ENCODE peak calls at places on chromosomes 6 and 20, in six cellular contexts. I is cardiac muscle cell; K is fibroblast of lung; E is stomach; F is CD8-positive, alpha-beta T cell; P is right lobe of liver. V is an unnamed sample.

GRCh38 chr6:157108923-157109322 is 214.4 kb downstream of the TMEM242 start:
- DNase-seq in F (no peak), E (no peak), I (no peak), K (no peak), P (no peak), V (no peak)

GRCh38 chr20:60138263-60139127 is 180.3 kb downstream of the CDH26 start:
- DNase-seq in K (peak; percentile 18), P (peak; percentile 76), F (peak; percentile 60), E (peak; percentile 55), I (no peak), V (peak; percentile 30)

GRCh38 chr6:14026831-14027539 is 90.6 kb upstream of the CD83 start:
- DNase-seq in P (no peak), F (no peak), I (no peak), K (peak; percentile 42), E (no peak), V (no peak)

GRCh38 chr6:151614630-151615029 is 120.8 kb downstream of the CCDC170 start:
- DNase-seq in F (no peak), I (no peak), P (no peak), E (no peak), K (no peak), V (no peak)

GRCh38 chr20:407953-408842 is at the start of gene RBCK1:
- DNase-seq in I (peak; percentile 77), E (peak; percentile 88), P (peak; percentile 90), K (peak; percentile 82), F (peak; percentile 93), V (peak; percentile 94)

GRCh38 chr6:11772109-11772830 is 6.3 kb downstream of the ADTRP start:
- DNase-seq in E (no peak), I (no peak), K (peak; percentile 88), P (no peak), F (no peak), V (no peak)

GRCh38 chr20:46920114-46920513 is 25.5 kb downstream of the EYA2 start:
- DNase-seq in K (no peak), E (no peak), F (no peak), I (no peak), P (no peak), V (no peak)

GRCh38 chr6:99458319-99458718 is 33.2 kb upstream of the PNISR start:
- DNase-seq in I (peak; percentile 4), P (no peak), K (peak; percentile 34), F (no peak), E (no peak), V (no peak)

GRCh38 chr6:127118505-127119360 is at the start of gene RSPO3:
- DNase-seq in P (peak; percentile 49), I (peak; percentile 74), F (no peak), K (peak; percentile 43), E (peak; percentile 25), V (no peak)

GRCh38 chr6:27168586-27169443 is 78.7 kb upstream of the PRSS16 start:
- DNase-seq in K (peak; percentile 79), E (no peak), P (no peak), I (no peak), F (no peak), V (no peak)

GRCh38 chr6:109793793-109794192 is 102.7 kb downstream of the FIG4 start:
- DNase-seq in P (no peak), E (no peak), K (peak; percentile 99), I (peak; percentile 10), F (no peak), V (no peak)

GRCh38 chr20:19895761-19896160 is 121.4 kb upstream of the NAA20 start:
- DNase-seq in K (no peak), P (no peak), I (no peak), F (no peak), E (no peak), V (no peak)

GRCh38 chr6:27312146-27312949 is at the start of gene POM121L2:
- DNase-seq in F (peak; percentile 76), K (peak; percentile 36), E (peak; percentile 80), P (peak; percentile 66), I (peak; percentile 76), V (peak; percentile 61)

GRCh38 chr6:169213814-169214520 is 39.7 kb downstream of the THBS2 start:
- DNase-seq in E (no peak), I (no peak), P (no peak), K (no peak), F (no peak), V (no peak)

GRCh38 chr20:14544688-14545087 is 207.3 kb upstream of the FLRT3 start:
- DNase-seq in I (peak; percentile 39), F (no peak), K (no peak), E (no peak), P (no peak), V (no peak)

GRCh38 chr6:17393335-17394191 is at the start of gene CAP2:
- DNase-seq in F (no peak), K (peak; percentile 40), E (peak; percentile 28), I (peak; percentile 89), P (peak; percentile 76), V (no peak)

GRCh38 chr20:1446536-1446935 is 20.1 kb downstream of the NSFL1C start:
- DNase-seq in K (no peak), E (no peak), F (peak; percentile 1), I (no peak), P (no peak), V (no peak)

GRCh38 chr20:2815242-2815900 is 584 bp downstream of the C20orf141 start:
- DNase-seq in P (no peak), K (no peak), F (peak; percentile 27), I (no peak), E (no peak), V (no peak)

GRCh38 chr20:58308680-58309527 is 611 bp upstream of the RAB22A start:
- DNase-seq in I (peak; percentile 68), K (peak; percentile 57), E (no peak), F (peak; percentile 78), P (peak; percentile 86), V (peak; percentile 72)

GRCh38 chr6:16400248-16400760 is 161.9 kb downstream of the GMPR start:
- DNase-seq in P (no peak), I (no peak), F (no peak), K (no peak), E (no peak), V (no peak)

GRCh38 chr6:170404036-170404435 is 97.5 kb downstream of the FAM120B start:
- DNase-seq in P (no peak), K (no peak), F (no peak), I (no peak), E (no peak), V (no peak)

GRCh38 chr6:107246249-107246971 is 131.1 kb upstream of the BEND3 start:
- DNase-seq in E (no peak), P (no peak), F (no peak), K (no peak), I (no peak), V (no peak)
- H3K4me3 ChIP-seq in E (no peak overlapping the region), P (no peak overlapping the region), F (no peak overlapping the region), K (no peak overlapping the region), I (no peak overlapping the region), V (no peak overlapping the region)

GRCh38 chr6:22788038-22788437 is 218.7 kb downstream of the HDGFL1 start:
- DNase-seq in F (no peak), I (no peak), K (no peak), P (no peak), E (no peak), V (no peak)

GRCh38 chr6:22783921-22784320 is 214.6 kb downstream of the HDGFL1 start:
- DNase-seq in I (no peak), P (no peak), K (peak; percentile 25), E (no peak), F (no peak), V (no peak)

GRCh38 chr6:22789315-22789714 is 219.9 kb downstream of the HDGFL1 start:
- DNase-seq in I (no peak), F (no peak), K (no peak), E (no peak), P (no peak), V (no peak)

GRCh38 chr6:22784611-22785010 is 215.2 kb downstream of the HDGFL1 start:
- DNase-seq in E (no peak), I (peak; percentile 31), F (no peak), K (peak; percentile 40), P (no peak), V (no peak)

GRCh38 chr6:22785036-22785435 is 215.7 kb downstream of the HDGFL1 start:
- DNase-seq in K (peak; percentile 28), E (no peak), P (no peak), I (peak; percentile 0), F (no peak), V (no peak)
- H3K9me3 ChIP-seq in K (no peaks in the 10 kb centered on the region), E (no peaks in the 10 kb centered on the region), P (no peaks in the 10 kb centered on the region), I (no peaks in the 10 kb centered on the region), F (no peaks in the 10 kb centered on the region), V (no peaks in the 10 kb centered on the region)

DNA sequence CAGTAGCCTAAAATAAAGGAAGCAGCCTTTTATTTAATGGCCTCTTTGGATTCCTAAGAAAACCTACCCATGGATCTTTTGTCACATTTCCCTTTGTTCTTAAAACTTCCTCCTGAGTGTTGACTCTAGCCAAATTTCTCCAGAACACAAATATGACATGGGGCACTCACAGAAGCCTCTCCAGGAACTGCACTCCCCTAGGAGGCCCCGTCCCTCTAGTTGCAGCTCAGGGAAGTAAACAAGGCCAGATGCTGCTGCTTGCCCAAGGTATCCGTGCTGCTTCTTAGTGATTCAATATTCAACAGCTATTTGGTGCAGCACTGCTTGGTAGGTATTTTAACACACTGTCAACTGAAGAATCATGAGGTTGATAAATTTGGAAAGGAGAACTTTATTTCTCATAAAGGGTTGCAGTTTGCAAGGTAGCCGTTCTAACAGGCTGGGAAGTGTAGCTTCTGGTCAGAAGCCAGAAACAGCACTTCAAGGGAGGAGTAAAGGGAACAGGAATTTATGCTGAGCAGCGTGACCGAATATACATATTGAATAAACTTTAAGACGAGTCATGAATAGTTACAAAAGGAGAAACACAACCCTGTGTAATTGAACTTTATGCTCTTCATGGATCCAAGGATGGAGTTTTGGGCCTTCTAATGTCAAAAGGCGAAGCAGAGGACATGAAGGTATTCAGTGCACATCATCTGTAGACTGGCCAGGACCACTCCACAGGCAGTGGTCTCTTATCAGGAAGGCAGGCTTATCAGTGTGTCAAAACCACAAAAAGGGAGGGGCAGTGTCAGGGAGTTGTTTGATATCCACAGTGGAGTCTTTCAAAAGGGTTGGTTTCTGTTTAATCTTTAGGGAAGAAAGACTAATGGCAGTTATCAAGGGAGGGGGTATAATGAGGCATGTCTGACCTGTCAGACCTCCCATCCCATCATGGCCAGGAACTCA is 63.3 kb downstream of the CD24 start:
- DNase-seq in E (peak; percentile 29), P (no peak), I (no peak), K (no peak), F (no peak), V (no peak)
- H3K27ac ChIP-seq in E (no peak overlapping the region), P (no peak overlapping the region), I (no peak overlapping the region), K (no peak overlapping the region), F (no peak overlapping the region), V (no peak overlapping the region)

DNA sequence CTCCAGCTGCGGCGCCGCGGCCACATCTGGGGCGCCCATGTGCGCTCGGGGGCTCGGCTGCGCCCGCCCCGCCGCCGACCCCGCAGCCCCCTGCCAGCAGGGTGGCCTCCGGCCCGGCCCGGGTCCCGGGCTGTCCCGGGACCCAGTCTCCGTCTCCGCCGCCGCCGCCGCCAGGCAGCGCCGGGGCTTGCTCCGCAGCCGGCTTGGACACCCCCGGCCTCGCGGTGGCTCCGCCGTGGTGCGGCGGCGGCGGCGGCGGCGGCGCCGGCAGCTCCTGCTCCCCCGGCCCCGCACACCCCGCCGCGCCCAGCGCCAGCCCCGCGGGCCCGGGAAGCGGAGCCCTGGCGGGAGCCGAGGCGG is 219 bp downstream of the ISM1 start:
- DNase-seq in P (no peak), F (no peak), I (no peak), K (no peak), E (no peak), V (no peak)
- H3K4me3 ChIP-seq in P (peak overlapping the region; percentile 63), F (no peak overlapping the region), I (peak overlapping the region; percentile 46), K (no peak overlapping the region), E (peak overlapping the region; percentile 54), V (no peak overlapping the region)